ENCODE peak calls at places on chromosome 1, in seven cellular contexts. I, N, L, U, Z, M and D are unnamed samples.

GRCh38 chr1:92973203-92973907 is 12.1 kb upstream of the DIPK1A start:
- DNase-seq in I (no peak), N (no peak), M (no peak), L (no peak), Z (no peak), U (no peak), D (no peak)

GRCh38 chr1:228469413-228470162 is 17.6 kb upstream of the RNF187 start:
- DNase-seq in N (no peak), L (no peak), I (no peak), Z (no peak), M (no peak), U (no peak), D (no peak)

GRCh38 chr1:202688401-202688800 is 21.9 kb downstream of the SYT2 start:
- DNase-seq in I (no peak), U (no peak), L (no peak), N (no peak), M (no peak), Z (no peak), D (no peak)

GRCh38 chr1:114235281-114235680 is 81.6 kb upstream of the SYT6 start:
- DNase-seq in I (no peak), Z (no peak), N (no peak), L (no peak), U (no peak), M (no peak), D (no peak)

GRCh38 chr1:32650752-32651460 is at the start of gene RBBP4:
- DNase-seq in U (peak; percentile 98), I (peak; percentile 99), L (peak; percentile 93), M (peak; percentile 99), N (peak; percentile 96), Z (peak; percentile 95), D (peak; percentile 95)

GRCh38 chr1:70134148-70134547 is 71.2 kb downstream of the LRRC40 start:
- DNase-seq in Z (no peak), U (no peak), I (no peak), L (no peak), N (no peak), M (no peak), D (no peak)

GRCh38 chr1:109482796-109483638 is 688 bp upstream of the ATXN7L2 start:
- DNase-seq in I (peak; percentile 39), L (no peak), U (peak; percentile 67), N (no peak), Z (no peak), M (peak; percentile 65), D (no peak)

GRCh38 chr1:185565314-185565713 is 168.9 kb upstream of the HMCN1 start:
- DNase-seq in U (no peak), N (peak; percentile 97), M (no peak), Z (no peak), I (no peak), L (no peak), D (peak; percentile 55)

GRCh38 chr1:180358649-180359048 is 128.6 kb downstream of the LHX4 start:
- DNase-seq in U (no peak), N (no peak), L (peak; percentile 18), I (no peak), Z (no peak), M (no peak), D (no peak)

GRCh38 chr1:89912073-89912472 is 82.8 kb upstream of the ZNF326 start:
- DNase-seq in I (no peak), L (no peak), U (no peak), M (no peak), N (no peak), Z (no peak), D (no peak)

GRCh38 chr1:227318003-227318851 is at the start of gene CDC42BPA:
- DNase-seq in M (peak; percentile 89), Z (peak; percentile 9), L (peak; percentile 70), U (peak; percentile 83), I (peak; percentile 37), N (peak; percentile 73), D (peak; percentile 68)

GRCh38 chr1:167332503-167332902 is 111.8 kb downstream of the POU2F1 start:
- DNase-seq in U (no peak), L (no peak), Z (no peak), N (no peak), I (no peak), M (no peak), D (no peak)

GRCh38 chr1:228081578-228082259 is 789 bp upstream of the ARF1 start:
- DNase-seq in I (peak; percentile 28), N (no peak), M (peak; percentile 57), U (peak; percentile 40), L (no peak), Z (no peak), D (no peak)

GRCh38 chr1:38834221-38834782 is 25.3 kb downstream of the RRAGC start:
- DNase-seq in U (no peak), N (no peak), L (no peak), I (no peak), Z (no peak), M (no peak), D (no peak)